ENCODE peak calls at places on chromosomes 6 and 20, in eight cellular contexts. One of them, this sample, is unnamed.
A peak's percentile ranks its signal among the peaks of the same experiment; 100 is the strongest.

GRCh38 chr6:130008236-130008873 is 10.0 kb upstream of the L3MBTL3 start:
- DNase-seq in progenitor cell of endocrine pancreas: no peak
- DNase-seq in CD8-positive, alpha-beta T cell: no peak
- DNase-seq in BE2C: no peak
- DNase-seq in mucosa of descending colon: no peak
- DNase-seq in SK-N-SH: no peak
- DNase-seq in dorsolateral prefrontal cortex: no peak
- DNase-seq in AG09319: no peak
- DNase-seq in this sample: no peak

GRCh38 chr6:91608428-91608827 is 1021.6 kb upstream of the MAP3K7 start:
- DNase-seq in progenitor cell of endocrine pancreas: no peak
- DNase-seq in CD8-positive, alpha-beta T cell: no peak
- DNase-seq in BE2C: no peak
- DNase-seq in mucosa of descending colon: no peak
- DNase-seq in SK-N-SH: no peak
- DNase-seq in dorsolateral prefrontal cortex: no peak
- DNase-seq in AG09319: no peak
- DNase-seq in this sample: no peak

GRCh38 chr6:104527761-104528415 is 331.8 kb downstream of the HACE1 start:
- DNase-seq in progenitor cell of endocrine pancreas: no peak
- DNase-seq in CD8-positive, alpha-beta T cell: no peak
- DNase-seq in BE2C: peak; percentile 70
- DNase-seq in mucosa of descending colon: peak; percentile 33
- DNase-seq in SK-N-SH: no peak
- DNase-seq in dorsolateral prefrontal cortex: no peak
- DNase-seq in AG09319: no peak
- DNase-seq in this sample: peak; percentile 20

GRCh38 chr6:148509152-148509571 is 166.5 kb downstream of the SASH1 start:
- DNase-seq in progenitor cell of endocrine pancreas: no peak
- DNase-seq in CD8-positive, alpha-beta T cell: no peak
- DNase-seq in BE2C: no peak
- DNase-seq in mucosa of descending colon: no peak
- DNase-seq in SK-N-SH: no peak
- DNase-seq in dorsolateral prefrontal cortex: no peak
- DNase-seq in AG09319: no peak
- DNase-seq in this sample: no peak

GRCh38 chr6:149686230-149686629 is 31.7 kb downstream of the LATS1 start:
- DNase-seq in progenitor cell of endocrine pancreas: no peak
- DNase-seq in CD8-positive, alpha-beta T cell: no peak
- DNase-seq in BE2C: no peak
- DNase-seq in mucosa of descending colon: no peak
- DNase-seq in SK-N-SH: no peak
- DNase-seq in dorsolateral prefrontal cortex: no peak
- DNase-seq in AG09319: no peak
- DNase-seq in this sample: no peak

GRCh38 chr6:7413151-7413823 is 23.7 kb downstream of the RIOK1 start:
- DNase-seq in progenitor cell of endocrine pancreas: no peak
- DNase-seq in CD8-positive, alpha-beta T cell: no peak
- DNase-seq in BE2C: no peak
- DNase-seq in mucosa of descending colon: no peak
- DNase-seq in SK-N-SH: no peak
- DNase-seq in dorsolateral prefrontal cortex: no peak
- DNase-seq in AG09319: no peak
- DNase-seq in this sample: no peak

GRCh38 chr20:57420571-57421257 is 29.5 kb downstream of the RBM38 start:
- DNase-seq in progenitor cell of endocrine pancreas: no peak
- DNase-seq in CD8-positive, alpha-beta T cell: no peak
- DNase-seq in BE2C: no peak
- DNase-seq in mucosa of descending colon: no peak
- DNase-seq in SK-N-SH: no peak
- DNase-seq in dorsolateral prefrontal cortex: no peak
- DNase-seq in AG09319: no peak
- DNase-seq in this sample: no peak

GRCh38 chr6:32462609-32463008 is 22.9 kb downstream of the HLA-DRA start:
- DNase-seq in progenitor cell of endocrine pancreas: no peak
- DNase-seq in CD8-positive, alpha-beta T cell: no peak
- DNase-seq in BE2C: no peak
- DNase-seq in mucosa of descending colon: no peak
- DNase-seq in SK-N-SH: no peak
- DNase-seq in dorsolateral prefrontal cortex: no peak
- DNase-seq in AG09319: no peak
- DNase-seq in this sample: no peak

GRCh38 chr6:20033697-20034407 is 178.4 kb downstream of the MBOAT1 start:
- DNase-seq in progenitor cell of endocrine pancreas: no peak
- DNase-seq in CD8-positive, alpha-beta T cell: no peak
- DNase-seq in BE2C: no peak
- DNase-seq in mucosa of descending colon: no peak
- DNase-seq in SK-N-SH: no peak
- DNase-seq in dorsolateral prefrontal cortex: no peak
- DNase-seq in AG09319: no peak
- DNase-seq in this sample: no peak

GRCh38 chr6:148972481-148972880 is 225.7 kb downstream of the UST start:
- DNase-seq in progenitor cell of endocrine pancreas: peak; percentile 49
- DNase-seq in CD8-positive, alpha-beta T cell: peak; percentile 43
- DNase-seq in BE2C: peak; percentile 33
- DNase-seq in mucosa of descending colon: peak; percentile 81
- DNase-seq in SK-N-SH: no peak
- DNase-seq in dorsolateral prefrontal cortex: no peak
- DNase-seq in AG09319: no peak
- DNase-seq in this sample: no peak

GRCh38 chr6:5989141-5989723 is 17.5 kb downstream of the NRN1 start:
- DNase-seq in progenitor cell of endocrine pancreas: no peak
- DNase-seq in CD8-positive, alpha-beta T cell: no peak
- DNase-seq in BE2C: no peak
- DNase-seq in mucosa of descending colon: no peak
- DNase-seq in SK-N-SH: no peak
- DNase-seq in dorsolateral prefrontal cortex: no peak
- DNase-seq in AG09319: no peak
- DNase-seq in this sample: no peak

GRCh38 chr20:8749101-8749500 is 319.8 kb upstream of the PLCB4 start:
- DNase-seq in progenitor cell of endocrine pancreas: no peak
- DNase-seq in CD8-positive, alpha-beta T cell: no peak
- DNase-seq in BE2C: no peak
- DNase-seq in mucosa of descending colon: no peak
- DNase-seq in SK-N-SH: no peak
- DNase-seq in dorsolateral prefrontal cortex: no peak
- DNase-seq in AG09319: no peak
- DNase-seq in this sample: no peak

GRCh38 chr6:82408952-82409421 is 45.4 kb downstream of the TPBG start:
- DNase-seq in progenitor cell of endocrine pancreas: no peak
- DNase-seq in CD8-positive, alpha-beta T cell: no peak
- DNase-seq in BE2C: no peak
- DNase-seq in mucosa of descending colon: no peak
- DNase-seq in SK-N-SH: no peak
- DNase-seq in dorsolateral prefrontal cortex: no peak
- DNase-seq in AG09319: no peak
- DNase-seq in this sample: no peak

GRCh38 chr6:37222125-37222967 is 35.2 kb upstream of the TBC1D22B start:
- DNase-seq in progenitor cell of endocrine pancreas: peak; percentile 81
- DNase-seq in CD8-positive, alpha-beta T cell: peak; percentile 68
- DNase-seq in BE2C: peak; percentile 94
- DNase-seq in mucosa of descending colon: peak; percentile 85
- DNase-seq in SK-N-SH: peak; percentile 90
- DNase-seq in dorsolateral prefrontal cortex: peak; percentile 70
- DNase-seq in AG09319: no peak
- DNase-seq in this sample: peak; percentile 71

GRCh38 chr6:912871-913663 is 220.1 kb upstream of the EXOC2 start:
- DNase-seq in progenitor cell of endocrine pancreas: no peak
- DNase-seq in CD8-positive, alpha-beta T cell: no peak
- DNase-seq in BE2C: no peak
- DNase-seq in mucosa of descending colon: no peak
- DNase-seq in SK-N-SH: no peak
- DNase-seq in dorsolateral prefrontal cortex: no peak
- DNase-seq in AG09319: peak; percentile 49
- DNase-seq in this sample: no peak

GRCh38 chr20:48262396-48262795 is 477.1 kb upstream of the SULF2 start:
- DNase-seq in progenitor cell of endocrine pancreas: no peak
- DNase-seq in CD8-positive, alpha-beta T cell: no peak
- DNase-seq in BE2C: no peak
- DNase-seq in mucosa of descending colon: no peak
- DNase-seq in SK-N-SH: no peak
- DNase-seq in dorsolateral prefrontal cortex: no peak
- DNase-seq in AG09319: no peak
- DNase-seq in this sample: no peak

GRCh38 chr20:478949-479429 is 16.7 kb upstream of the TBC1D20 start:
- DNase-seq in progenitor cell of endocrine pancreas: no peak
- DNase-seq in CD8-positive, alpha-beta T cell: no peak
- DNase-seq in BE2C: peak; percentile 21
- DNase-seq in mucosa of descending colon: no peak
- DNase-seq in SK-N-SH: peak; percentile 56
- DNase-seq in dorsolateral prefrontal cortex: no peak
- DNase-seq in AG09319: peak; percentile 30
- DNase-seq in this sample: peak; percentile 16

GRCh38 chr6:44628347-44628746 is 240.8 kb downstream of the CDC5L start:
- DNase-seq in progenitor cell of endocrine pancreas: no peak
- DNase-seq in CD8-positive, alpha-beta T cell: no peak
- DNase-seq in BE2C: no peak
- DNase-seq in mucosa of descending colon: no peak
- DNase-seq in SK-N-SH: no peak
- DNase-seq in dorsolateral prefrontal cortex: no peak
- DNase-seq in AG09319: no peak
- DNase-seq in this sample: no peak

GRCh38 chr20:6295026-6295425 is 172.2 kb upstream of the FERMT1 start:
- DNase-seq in progenitor cell of endocrine pancreas: no peak
- DNase-seq in CD8-positive, alpha-beta T cell: no peak
- DNase-seq in BE2C: no peak
- DNase-seq in mucosa of descending colon: no peak
- DNase-seq in SK-N-SH: no peak
- DNase-seq in dorsolateral prefrontal cortex: no peak
- DNase-seq in AG09319: no peak
- DNase-seq in this sample: no peak

GRCh38 chr20:39897058-39897457 is 792.0 kb downstream of the MAFB start:
- DNase-seq in progenitor cell of endocrine pancreas: no peak
- DNase-seq in CD8-positive, alpha-beta T cell: no peak
- DNase-seq in BE2C: no peak
- DNase-seq in mucosa of descending colon: no peak
- DNase-seq in SK-N-SH: no peak
- DNase-seq in dorsolateral prefrontal cortex: no peak
- DNase-seq in AG09319: peak; percentile 71
- DNase-seq in this sample: no peak

DNA sequence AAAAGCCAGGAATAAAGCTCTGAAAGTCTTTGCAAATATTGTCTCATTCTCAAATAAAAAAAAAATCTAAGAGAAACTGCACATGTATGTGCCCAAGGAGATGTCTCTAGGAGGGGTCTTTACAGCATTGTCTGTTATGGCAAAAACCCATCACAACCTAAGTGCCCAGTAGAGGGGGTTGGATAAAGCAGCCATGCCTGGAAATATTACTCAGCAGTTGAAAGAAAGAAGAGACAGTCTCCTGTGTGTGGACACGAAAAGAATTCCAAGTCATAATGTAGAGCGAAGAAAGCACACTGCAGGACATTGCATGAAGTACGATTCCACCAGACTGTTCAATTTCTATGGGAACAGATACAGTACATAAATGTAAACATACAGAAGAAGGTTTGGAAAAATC is 7.3 kb upstream of the TGM2 start:
- DNase-seq in progenitor cell of endocrine pancreas: no peak
- DNase-seq in CD8-positive, alpha-beta T cell: no peak
- DNase-seq in BE2C: no peak
- DNase-seq in mucosa of descending colon: no peak
- DNase-seq in SK-N-SH: no peak
- DNase-seq in dorsolateral prefrontal cortex: no peak
- DNase-seq in AG09319: no peak
- DNase-seq in this sample: no peak
- TF ChIP-seq CTCF in progenitor cell of endocrine pancreas: no peak
- TF ChIP-seq CTCF in CD8-positive, alpha-beta T cell: no peak
- TF ChIP-seq CTCF in BE2C: peak; percentile 53
- TF ChIP-seq CTCF in mucosa of descending colon: no peak
- TF ChIP-seq CTCF in SK-N-SH: peak; percentile 61
- TF ChIP-seq CTCF in dorsolateral prefrontal cortex: no peak
- TF ChIP-seq CTCF in AG09319: peak; percentile 24
- TF ChIP-seq CTCF in this sample: no peak

GRCh38 chr20:63740501-63741353 is 1.2 kb downstream of the SLC2A4RG start:
- DNase-seq in progenitor cell of endocrine pancreas: peak; percentile 76
- DNase-seq in CD8-positive, alpha-beta T cell: peak; percentile 56
- DNase-seq in BE2C: peak; percentile 86
- DNase-seq in mucosa of descending colon: peak; percentile 94
- DNase-seq in SK-N-SH: peak; percentile 95
- DNase-seq in dorsolateral prefrontal cortex: peak; percentile 76
- DNase-seq in AG09319: peak; percentile 85
- DNase-seq in this sample: peak; percentile 45
- TF ChIP-seq CTCF in progenitor cell of endocrine pancreas: peak; percentile 3
- TF ChIP-seq CTCF in CD8-positive, alpha-beta T cell: no peak
- TF ChIP-seq CTCF in BE2C: peak; percentile 12
- TF ChIP-seq CTCF in mucosa of descending colon: no peak
- TF ChIP-seq CTCF in SK-N-SH: no peak
- TF ChIP-seq CTCF in dorsolateral prefrontal cortex: peak; percentile 37
- TF ChIP-seq CTCF in AG09319: peak; percentile 10
- TF ChIP-seq CTCF in this sample: peak; percentile 18

DNA sequence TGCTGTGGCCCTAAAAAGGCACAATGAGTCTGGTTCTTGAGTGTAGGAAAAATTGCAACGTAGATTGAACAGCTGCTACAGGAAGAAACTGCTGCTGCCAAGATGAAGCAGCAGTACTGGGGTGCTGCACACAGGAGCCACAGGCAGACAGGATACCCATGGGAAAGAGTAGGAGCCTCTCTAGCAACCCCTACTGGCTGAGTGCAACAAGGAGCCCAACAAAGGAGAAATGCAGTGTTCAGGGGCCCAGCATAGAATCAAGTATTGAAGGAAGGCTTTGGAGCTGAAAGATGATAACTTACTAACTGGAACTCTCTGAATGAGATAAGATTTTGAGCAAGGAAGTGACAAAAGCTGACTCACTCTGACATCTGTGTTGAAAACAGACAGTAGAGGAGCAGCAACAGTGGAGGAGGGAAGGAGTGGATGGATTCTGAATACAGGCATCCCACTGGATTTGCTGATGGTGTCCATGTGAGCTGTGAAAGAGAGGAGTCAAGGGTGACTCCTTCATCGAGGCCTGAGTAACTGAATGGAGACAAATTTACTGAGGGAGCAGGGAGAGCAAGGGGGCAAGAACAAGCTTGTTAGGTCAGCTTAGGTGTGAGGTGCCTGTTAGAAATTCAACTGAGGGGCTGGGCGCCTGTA is 534.7 kb upstream of the JARID2 start:
- DNase-seq in progenitor cell of endocrine pancreas: no peak
- DNase-seq in CD8-positive, alpha-beta T cell: no peak
- DNase-seq in BE2C: peak; percentile 60
- DNase-seq in mucosa of descending colon: no peak
- DNase-seq in SK-N-SH: peak; percentile 25
- DNase-seq in dorsolateral prefrontal cortex: no peak
- DNase-seq in AG09319: no peak
- DNase-seq in this sample: no peak
- TF ChIP-seq CTCF in progenitor cell of endocrine pancreas: peak; percentile 54
- TF ChIP-seq CTCF in CD8-positive, alpha-beta T cell: peak; percentile 15
- TF ChIP-seq CTCF in BE2C: peak; percentile 83
- TF ChIP-seq CTCF in mucosa of descending colon: no peak
- TF ChIP-seq CTCF in SK-N-SH: peak; percentile 48
- TF ChIP-seq CTCF in dorsolateral prefrontal cortex: peak; percentile 37
- TF ChIP-seq CTCF in AG09319: peak; percentile 64
- TF ChIP-seq CTCF in this sample: peak; percentile 51

DNA sequence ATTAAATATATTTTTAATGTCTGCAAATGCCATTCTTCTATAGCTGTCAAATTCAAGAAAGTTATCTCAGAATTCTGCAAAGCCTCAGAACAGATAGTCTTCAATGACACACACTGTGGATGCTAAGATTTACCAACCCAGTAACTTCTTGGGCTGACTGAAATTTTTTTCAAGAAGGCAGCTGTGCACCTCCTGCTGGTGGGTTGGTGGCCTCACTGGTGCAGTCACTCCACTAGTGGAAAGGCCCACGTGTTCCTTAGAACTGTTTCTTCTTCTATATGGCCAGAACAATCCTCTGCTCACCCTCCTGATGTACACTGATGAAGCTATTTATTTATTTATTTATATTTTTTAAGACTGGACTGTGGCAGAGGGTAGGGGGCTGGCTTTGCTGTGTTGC is 28.1 kb upstream of the MTCL3 start:
- DNase-seq in progenitor cell of endocrine pancreas: no peak
- DNase-seq in CD8-positive, alpha-beta T cell: no peak
- DNase-seq in BE2C: peak; percentile 32
- DNase-seq in mucosa of descending colon: no peak
- DNase-seq in SK-N-SH: no peak
- DNase-seq in dorsolateral prefrontal cortex: no peak
- DNase-seq in AG09319: no peak
- DNase-seq in this sample: no peak
- TF ChIP-seq CTCF in progenitor cell of endocrine pancreas: peak; percentile 33
- TF ChIP-seq CTCF in CD8-positive, alpha-beta T cell: no peak
- TF ChIP-seq CTCF in BE2C: peak; percentile 61
- TF ChIP-seq CTCF in mucosa of descending colon: no peak
- TF ChIP-seq CTCF in SK-N-SH: peak; percentile 43
- TF ChIP-seq CTCF in dorsolateral prefrontal cortex: no peak
- TF ChIP-seq CTCF in AG09319: peak; percentile 17
- TF ChIP-seq CTCF in this sample: peak; percentile 51